ENCODE peak calls at places on chromosomes 12 and 14, in five cellular contexts. Y, G, W, J and Q are unnamed samples.

GRCh38 chr14:73500360-73500759 is 9.6 kb downstream of the RIOX1 start:
- DNase-seq in Y (no peak), G (no peak), W (no peak), J (no peak), Q (peak)

GRCh38 chr14:51157012-51157411 is 62.1 kb upstream of the TRIM9 start:
- DNase-seq in Y (peak), G (no peak), W (no peak), J (no peak), Q (peak)

GRCh38 chr12:117968826-117969659 is at the start of gene KSR2:
- DNase-seq in Y (peak), G (peak), W (no peak), J (peak), Q (peak)

GRCh38 chr14:69133206-69134125 is 19.5 kb downstream of the DCAF5 start:
- DNase-seq in Y (no peak), G (no peak), W (no peak), J (peak), Q (no peak)

GRCh38 chr14:86915416-86915815 is 1077.6 kb downstream of the GALC start:
- DNase-seq in Y (no peak), G (no peak), W (no peak), J (no peak), Q (no peak)

GRCh38 chr14:26870096-26870495 is 272.3 kb upstream of the NOVA1 start:
- DNase-seq in Y (no peak), G (no peak), W (no peak), J (no peak), Q (no peak)

GRCh38 chr12:113479578-113480335 is 8.1 kb upstream of the LHX5 start:
- DNase-seq in Y (peak), G (no peak), W (no peak), J (peak), Q (no peak)

GRCh38 chr14:31090872-31091764 is 64.9 kb upstream of the STRN3 start:
- DNase-seq in Y (peak), G (no peak), W (no peak), J (no peak), Q (peak)

GRCh38 chr12:79690156-79690605 is 583 bp downstream of the PAWR start:
- DNase-seq in Y (peak), G (no peak), W (no peak), J (no peak), Q (no peak)

GRCh38 chr12:100716949-100717732 is 77.4 kb upstream of the ANO4 start:
- DNase-seq in Y (no peak), G (no peak), W (no peak), J (no peak), Q (no peak)

GRCh38 chr14:92512807-92513203 is 776 bp upstream of the RIN3 start:
- DNase-seq in Y (no peak), G (no peak), W (no peak), J (no peak), Q (no peak)

GRCh38 chr12:57204454-57204853 is 12.1 kb upstream of the NXPH4 start:
- DNase-seq in Y (no peak), G (no peak), W (no peak), J (no peak), Q (no peak)

GRCh38 chr12:19689226-19689625 is 249.9 kb downstream of the AEBP2 start:
- DNase-seq in Y (no peak), G (no peak), W (no peak), J (no peak), Q (no peak)

GRCh38 chr12:71430756-71431155 is 8.8 kb upstream of the LGR5 start:
- DNase-seq in Y (no peak), G (no peak), W (no peak), J (no peak), Q (no peak)

GRCh38 chr12:121288158-121288848 is 8.2 kb downstream of the CAMKK2 start:
- DNase-seq in Y (no peak), G (no peak), W (no peak), J (no peak), Q (no peak)

GRCh38 chr12:12901158-12901791 is 9.9 kb downstream of the GPRC5A start:
- DNase-seq in Y (peak), G (no peak), W (no peak), J (no peak), Q (peak)
- TF ChIP-seq KDM1A in Y (no peak), G (no peak), W (no peak), J (no peak), Q (no peak)

DNA sequence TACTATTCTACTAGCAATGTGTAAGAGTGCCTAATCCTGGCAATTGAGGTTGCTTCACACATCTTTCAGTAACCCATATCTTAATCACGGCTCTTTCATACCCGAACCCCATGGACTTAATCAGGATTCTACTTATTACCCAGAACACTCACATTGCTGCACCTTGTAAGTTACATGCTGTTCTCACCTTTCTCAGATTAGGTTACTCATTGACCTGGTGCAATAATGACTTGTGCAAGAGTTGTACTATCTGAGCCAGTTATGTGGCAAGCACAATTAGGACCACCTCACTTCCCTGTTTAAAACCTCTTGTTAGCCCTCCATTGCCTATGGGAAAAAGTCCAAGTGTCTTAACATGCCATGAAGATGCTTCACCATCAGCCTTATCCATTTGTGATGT is 306.7 kb upstream of the E2F7 start:
- DNase-seq in Y (no peak), G (no peak), W (no peak), J (no peak), Q (no peak)
- TF ChIP-seq KDM1A in Y (no peak), G (no peak), W (no peak), J (no peak), Q (no peak)

DNA sequence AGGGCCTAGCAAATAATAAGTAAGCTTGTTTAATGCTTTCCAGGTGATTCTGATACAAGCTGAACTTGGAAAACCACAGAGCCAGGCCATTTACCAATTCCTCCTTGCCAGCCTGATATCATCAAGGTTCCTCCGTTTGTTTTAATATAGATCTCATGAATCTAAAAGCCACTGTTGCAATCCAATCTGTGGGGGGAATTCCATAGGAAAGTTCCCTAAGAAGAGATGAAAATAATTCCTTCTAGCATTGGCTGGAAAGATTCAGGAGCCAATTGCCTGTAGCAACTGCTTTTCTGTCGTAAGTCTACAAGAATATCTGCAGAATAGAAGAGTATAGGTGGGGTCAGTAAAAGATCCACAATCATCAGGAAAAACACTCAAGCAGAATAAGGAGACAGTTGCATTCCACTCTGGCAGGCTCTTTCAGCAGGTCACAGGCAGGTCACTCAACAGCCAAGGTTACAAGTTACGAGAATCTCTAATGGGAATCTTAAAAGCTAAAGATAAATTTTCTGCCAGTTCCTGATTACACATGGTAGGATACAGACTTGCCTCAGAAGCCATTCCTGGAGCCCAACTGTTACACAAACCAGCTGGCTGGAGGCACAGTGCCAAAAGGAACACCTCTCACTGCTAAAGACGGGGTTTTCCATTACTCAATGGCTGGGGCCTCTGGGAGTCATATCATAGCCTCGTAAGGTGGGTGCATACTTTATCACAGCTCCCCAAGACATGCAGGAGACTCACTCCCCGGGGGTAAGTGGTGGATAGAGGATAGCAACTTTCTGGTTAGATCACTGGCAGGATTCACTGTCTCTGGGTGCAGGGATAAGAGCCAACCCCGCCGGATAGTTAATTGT is 43.6 kb downstream of the FGD6 start:
- DNase-seq in Y (no peak), G (no peak), W (no peak), J (peak), Q (peak)
- TF ChIP-seq KDM1A in Y (no peak), G (no peak), W (no peak), J (peak), Q (no peak)

GRCh38 chr12:109064143-109064542 is 11.8 kb downstream of the USP30 start:
- DNase-seq in Y (no peak), G (no peak), W (no peak), J (no peak), Q (no peak)

GRCh38 chr12:109069307-109070231 is 17.2 kb downstream of the USP30 start:
- DNase-seq in Y (peak), G (no peak), W (no peak), J (no peak), Q (no peak)

GRCh38 chr12:109065853-109066193 is 13.4 kb downstream of the USP30 start:
- DNase-seq in Y (no peak), G (no peak), W (no peak), J (no peak), Q (no peak)

GRCh38 chr12:109065154-109065852 is 12.9 kb downstream of the USP30 start:
- DNase-seq in Y (peak), G (no peak), W (no peak), J (no peak), Q (no peak)
- TF ChIP-seq KDM1A in Y (no peak), G (no peak), W (no peak), J (no peak), Q (no peak)

GRCh38 chr12:80709811-80710726 is 2.6 kb downstream of the MYF6 start:
- DNase-seq in Y (peak), G (no peak), W (no peak), J (no peak), Q (peak)

GRCh38 chr12:80708535-80709328 is 1.3 kb downstream of the MYF6 start:
- DNase-seq in Y (no peak), G (no peak), W (no peak), J (no peak), Q (no peak)

GRCh38 chr12:80704430-80704829 is 3.0 kb upstream of the MYF6 start:
- DNase-seq in Y (no peak), G (no peak), W (no peak), J (no peak), Q (no peak)

GRCh38 chr12:80707830-80708534 is 548 bp downstream of the MYF6 start:
- DNase-seq in Y (no peak), G (no peak), W (no peak), J (no peak), Q (no peak)

DNA sequence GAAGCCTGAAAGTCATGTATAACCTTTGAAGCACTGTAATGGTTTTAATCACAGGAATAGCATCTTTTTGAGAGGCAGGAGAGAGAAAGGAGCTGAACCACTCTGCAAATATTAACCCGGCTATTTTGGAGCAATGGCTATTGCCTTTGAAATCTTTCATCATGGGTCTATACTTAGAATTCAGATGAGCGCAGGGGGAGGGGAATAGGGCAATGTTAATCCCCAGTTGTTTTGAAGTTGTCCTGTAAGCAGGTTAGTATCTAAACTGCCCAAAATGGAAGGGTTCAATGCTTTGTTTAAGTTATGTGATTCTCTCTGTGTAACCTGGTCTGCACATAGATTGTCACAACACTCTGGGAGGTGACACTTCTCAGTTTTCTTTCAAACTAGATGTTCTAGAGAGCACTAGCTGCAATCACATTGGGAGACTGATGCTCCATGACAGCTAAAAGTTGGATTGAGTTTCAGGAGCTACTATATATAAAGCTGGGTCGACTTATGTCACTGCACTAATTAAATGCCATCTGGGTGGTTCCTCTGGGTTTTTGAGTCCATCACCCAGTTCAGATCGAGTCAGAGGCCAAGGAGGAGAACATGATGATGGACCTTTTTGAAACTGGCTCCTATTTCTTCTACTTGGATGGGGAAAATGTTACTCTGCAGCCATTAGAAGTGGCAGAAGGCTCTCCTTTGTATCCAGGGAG is at the start of gene MYF6:
- DNase-seq in Y (no peak), G (no peak), W (no peak), J (no peak), Q (no peak)
- TF ChIP-seq KDM1A in Y (no peak), G (no peak), W (no peak), J (no peak), Q (no peak)

DNA sequence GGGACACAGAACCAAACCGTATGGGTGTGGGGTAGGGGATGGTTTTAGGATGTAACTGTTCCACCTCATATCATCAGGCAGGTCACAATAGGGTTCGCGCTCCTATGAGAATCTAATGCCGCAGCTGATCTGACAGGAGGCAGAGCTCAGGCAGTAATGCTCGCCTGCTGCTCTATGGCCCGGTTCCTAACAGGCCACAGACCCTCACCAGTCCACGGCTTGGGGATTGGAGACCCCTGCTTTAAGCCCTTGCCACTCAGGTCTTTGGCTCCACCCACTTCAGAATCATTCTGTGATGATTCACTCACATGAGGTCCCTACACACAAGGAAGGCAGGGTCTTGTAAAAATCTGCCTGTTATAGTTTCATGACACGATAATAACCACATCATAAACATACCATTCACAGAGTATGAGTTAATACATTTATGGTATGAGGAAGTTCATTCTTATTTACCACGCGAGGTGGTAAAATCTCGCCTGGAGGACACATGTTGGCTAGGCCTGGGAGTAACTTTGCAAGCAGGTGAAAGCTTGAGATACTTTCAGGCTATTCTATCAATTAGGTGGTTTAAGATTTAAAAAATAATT is 29.0 kb upstream of the MAX start:
- DNase-seq in Y (no peak), G (no peak), W (no peak), J (no peak), Q (peak)
- TF ChIP-seq KDM1A in Y (no peak), G (no peak), W (no peak), J (no peak), Q (no peak)